ENCODE peak calls at places on chromosomes 13 and 19, in six cellular contexts. One of them, this sample, is unnamed.

GRCh38 chr19:47075941-47076340 is 27.5 kb upstream of the TMEM160 start:
- DNase-seq in HL-60: no peak
- DNase-seq in iPS DF 6.9: no peak
- DNase-seq in mammary epithelial cell: no peak
- DNase-seq in aorta: no peak
- DNase-seq in neural progenitor cell: no peak
- DNase-seq in this sample: no peak

GRCh38 chr19:22627526-22627925 is 6.6 kb upstream of the ZNF492 start:
- DNase-seq in HL-60: no peak
- DNase-seq in iPS DF 6.9: no peak
- DNase-seq in mammary epithelial cell: no peak
- DNase-seq in aorta: no peak
- DNase-seq in neural progenitor cell: no peak
- DNase-seq in this sample: no peak

GRCh38 chr19:52640916-52641315 is 2.8 kb upstream of the ZNF83 start:
- DNase-seq in HL-60: no peak
- DNase-seq in iPS DF 6.9: no peak
- DNase-seq in mammary epithelial cell: no peak
- DNase-seq in aorta: no peak
- DNase-seq in neural progenitor cell: peak; percentile 31
- DNase-seq in this sample: no peak

GRCh38 chr19:54952591-54953344 is 5.4 kb upstream of the NLRP7 start:
- DNase-seq in HL-60: peak; percentile 87
- DNase-seq in iPS DF 6.9: no peak
- DNase-seq in mammary epithelial cell: no peak
- DNase-seq in aorta: no peak
- DNase-seq in neural progenitor cell: peak; percentile 58
- DNase-seq in this sample: no peak

GRCh38 chr19:30155529-30156200 is 213.6 kb downstream of the URI1 start:
- DNase-seq in HL-60: no peak
- DNase-seq in iPS DF 6.9: no peak
- DNase-seq in mammary epithelial cell: no peak
- DNase-seq in aorta: no peak
- DNase-seq in neural progenitor cell: no peak
- DNase-seq in this sample: no peak

GRCh38 chr13:37211542-37211941 is 106.1 kb upstream of the CSNK1A1L start:
- DNase-seq in HL-60: no peak
- DNase-seq in iPS DF 6.9: no peak
- DNase-seq in mammary epithelial cell: no peak
- DNase-seq in aorta: no peak
- DNase-seq in neural progenitor cell: peak; percentile 3
- DNase-seq in this sample: no peak

GRCh38 chr19:39449116-39449797 is 3.9 kb downstream of the SUPT5H start:
- DNase-seq in HL-60: no peak
- DNase-seq in iPS DF 6.9: no peak
- DNase-seq in mammary epithelial cell: no peak
- DNase-seq in aorta: no peak
- DNase-seq in neural progenitor cell: no peak
- DNase-seq in this sample: no peak

GRCh38 chr13:26168276-26168814 is 53.8 kb downstream of the RNF6 start:
- DNase-seq in HL-60: no peak
- DNase-seq in iPS DF 6.9: no peak
- DNase-seq in mammary epithelial cell: no peak
- DNase-seq in aorta: no peak
- DNase-seq in neural progenitor cell: no peak
- DNase-seq in this sample: no peak

GRCh38 chr13:39779337-39780270 is 124.1 kb downstream of the COG6 start:
- DNase-seq in HL-60: no peak
- DNase-seq in iPS DF 6.9: no peak
- DNase-seq in mammary epithelial cell: no peak
- DNase-seq in aorta: no peak
- DNase-seq in neural progenitor cell: no peak
- DNase-seq in this sample: no peak

GRCh38 chr13:74047925-74048324 is 86.3 kb downstream of the KLF12 start:
- DNase-seq in HL-60: no peak
- DNase-seq in iPS DF 6.9: no peak
- DNase-seq in mammary epithelial cell: peak; percentile 56
- DNase-seq in aorta: no peak
- DNase-seq in neural progenitor cell: peak; percentile 13
- DNase-seq in this sample: no peak

GRCh38 chr19:46925548-46925950 is 64.8 kb downstream of the ARHGAP35 start:
- DNase-seq in HL-60: no peak
- DNase-seq in iPS DF 6.9: no peak
- DNase-seq in mammary epithelial cell: peak; percentile 86
- DNase-seq in aorta: no peak
- DNase-seq in neural progenitor cell: no peak
- DNase-seq in this sample: no peak

GRCh38 chr13:97257228-97257755 is 35.2 kb downstream of the MBNL2 start:
- DNase-seq in HL-60: no peak
- DNase-seq in iPS DF 6.9: no peak
- DNase-seq in mammary epithelial cell: no peak
- DNase-seq in aorta: no peak
- DNase-seq in neural progenitor cell: no peak
- DNase-seq in this sample: no peak

GRCh38 chr13:43244482-43244881 is 221.1 kb downstream of the DNAJC15 start:
- DNase-seq in HL-60: no peak
- DNase-seq in iPS DF 6.9: no peak
- DNase-seq in mammary epithelial cell: no peak
- DNase-seq in aorta: no peak
- DNase-seq in neural progenitor cell: no peak
- DNase-seq in this sample: no peak

GRCh38 chr19:3503036-3503572 is 2.6 kb upstream of the DOHH start:
- DNase-seq in HL-60: no peak
- DNase-seq in iPS DF 6.9: no peak
- DNase-seq in mammary epithelial cell: no peak
- DNase-seq in aorta: no peak
- DNase-seq in neural progenitor cell: no peak
- DNase-seq in this sample: no peak

GRCh38 chr19:8988204-8988603 is 22.0 kb downstream of the MUC16 start:
- DNase-seq in HL-60: no peak
- DNase-seq in iPS DF 6.9: peak; percentile 20
- DNase-seq in mammary epithelial cell: no peak
- DNase-seq in aorta: no peak
- DNase-seq in neural progenitor cell: peak; percentile 15
- DNase-seq in this sample: no peak

GRCh38 chr19:8208710-8209110 is 460 bp upstream of the CERS4 start:
- DNase-seq in HL-60: no peak
- DNase-seq in iPS DF 6.9: no peak
- DNase-seq in mammary epithelial cell: no peak
- DNase-seq in aorta: no peak
- DNase-seq in neural progenitor cell: no peak
- DNase-seq in this sample: peak; percentile 93

GRCh38 chr13:36736119-36736726 is 62.4 kb downstream of the SERTM1 start:
- DNase-seq in HL-60: peak; percentile 58
- DNase-seq in iPS DF 6.9: peak; percentile 7
- DNase-seq in mammary epithelial cell: peak; percentile 16
- DNase-seq in aorta: peak; percentile 51
- DNase-seq in neural progenitor cell: peak; percentile 74
- DNase-seq in this sample: no peak

GRCh38 chr13:29441301-29441700 is 154.2 kb downstream of the SLC7A1 start:
- DNase-seq in HL-60: no peak
- DNase-seq in iPS DF 6.9: no peak
- DNase-seq in mammary epithelial cell: no peak
- DNase-seq in aorta: no peak
- DNase-seq in neural progenitor cell: no peak
- DNase-seq in this sample: no peak
- H3K27ac ChIP-seq in HL-60: no peak overlapping the region
- H3K27ac ChIP-seq in iPS DF 6.9: no peak overlapping the region
- H3K27ac ChIP-seq in mammary epithelial cell: no peak overlapping the region
- H3K27ac ChIP-seq in aorta: no peak overlapping the region
- H3K27ac ChIP-seq in neural progenitor cell: no peak overlapping the region
- H3K27ac ChIP-seq in this sample: no peak overlapping the region

GRCh38 chr19:49764341-49764740 is 1.2 kb upstream of the TSKS start:
- DNase-seq in HL-60: no peak
- DNase-seq in iPS DF 6.9: no peak
- DNase-seq in mammary epithelial cell: no peak
- DNase-seq in aorta: no peak
- DNase-seq in neural progenitor cell: no peak
- DNase-seq in this sample: no peak

GRCh38 chr19:49761249-49761624 is 1.9 kb downstream of the TSKS start:
- DNase-seq in HL-60: no peak
- DNase-seq in iPS DF 6.9: no peak
- DNase-seq in mammary epithelial cell: no peak
- DNase-seq in aorta: no peak
- DNase-seq in neural progenitor cell: no peak
- DNase-seq in this sample: no peak

GRCh38 chr19:49758292-49758691 is 4.8 kb downstream of the TSKS start:
- DNase-seq in HL-60: no peak
- DNase-seq in iPS DF 6.9: no peak
- DNase-seq in mammary epithelial cell: no peak
- DNase-seq in aorta: no peak
- DNase-seq in neural progenitor cell: no peak
- DNase-seq in this sample: no peak

GRCh38 chr19:49763230-49763629 is at the start of gene TSKS:
- DNase-seq in HL-60: no peak
- DNase-seq in iPS DF 6.9: no peak
- DNase-seq in mammary epithelial cell: no peak
- DNase-seq in aorta: no peak
- DNase-seq in neural progenitor cell: no peak
- DNase-seq in this sample: no peak

DNA sequence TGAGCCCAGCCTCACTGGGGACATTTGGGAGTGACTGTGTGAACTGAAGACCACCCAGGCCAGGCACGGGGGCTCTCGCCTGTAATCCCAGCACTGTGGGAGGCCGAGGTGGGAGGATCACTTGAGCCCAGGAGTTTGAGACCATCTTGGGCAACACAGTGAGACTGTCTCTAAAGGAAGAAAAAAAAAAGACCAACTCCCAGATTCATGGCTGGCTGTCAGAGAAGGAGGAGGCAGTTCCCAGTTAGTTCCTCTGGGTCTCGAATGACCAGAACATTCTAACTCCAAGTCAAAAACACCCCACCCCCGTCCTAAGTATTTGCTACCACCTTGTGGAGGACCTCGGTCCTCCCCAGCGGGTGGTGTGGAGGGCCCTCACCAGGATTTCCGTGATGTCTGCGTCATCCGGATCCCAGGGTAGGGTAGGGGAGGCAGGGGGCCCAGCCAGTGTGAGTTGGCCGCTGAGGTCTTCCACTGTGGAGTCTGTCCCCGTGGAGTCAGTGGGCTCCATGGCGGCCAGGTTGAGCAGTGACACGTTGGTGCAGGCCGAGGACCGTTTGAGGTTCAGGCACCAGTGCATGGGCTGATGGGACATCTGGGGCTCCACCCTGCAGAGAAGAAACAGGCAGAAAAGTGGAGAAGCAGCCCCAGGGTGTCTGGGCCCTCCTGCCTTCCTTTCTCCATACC is 1.3 kb downstream of the TSKS start:
- DNase-seq in HL-60: no peak
- DNase-seq in iPS DF 6.9: no peak
- DNase-seq in mammary epithelial cell: no peak
- DNase-seq in aorta: no peak
- DNase-seq in neural progenitor cell: no peak
- DNase-seq in this sample: no peak
- H3K27ac ChIP-seq in HL-60: no peak overlapping the region
- H3K27ac ChIP-seq in iPS DF 6.9: no peak overlapping the region
- H3K27ac ChIP-seq in mammary epithelial cell: no peak overlapping the region
- H3K27ac ChIP-seq in aorta: no peak overlapping the region
- H3K27ac ChIP-seq in neural progenitor cell: no peak overlapping the region
- H3K27ac ChIP-seq in this sample: no peak overlapping the region

GRCh38 chr19:37954421-37954874 is 47.4 kb downstream of the SIPA1L3 start:
- DNase-seq in HL-60: no peak
- DNase-seq in iPS DF 6.9: no peak
- DNase-seq in mammary epithelial cell: no peak
- DNase-seq in aorta: no peak
- DNase-seq in neural progenitor cell: peak; percentile 58
- DNase-seq in this sample: no peak

GRCh38 chr19:37951816-37952210 is 44.8 kb downstream of the SIPA1L3 start:
- DNase-seq in HL-60: no peak
- DNase-seq in iPS DF 6.9: no peak
- DNase-seq in mammary epithelial cell: no peak
- DNase-seq in aorta: no peak
- DNase-seq in neural progenitor cell: no peak
- DNase-seq in this sample: no peak

GRCh38 chr19:37950471-37951175 is 43.6 kb downstream of the SIPA1L3 start:
- DNase-seq in HL-60: no peak
- DNase-seq in iPS DF 6.9: no peak
- DNase-seq in mammary epithelial cell: no peak
- DNase-seq in aorta: peak; percentile 46
- DNase-seq in neural progenitor cell: no peak
- DNase-seq in this sample: peak; percentile 29

GRCh38 chr19:37953576-37954303 is 46.7 kb downstream of the SIPA1L3 start:
- DNase-seq in HL-60: no peak
- DNase-seq in iPS DF 6.9: no peak
- DNase-seq in mammary epithelial cell: no peak
- DNase-seq in aorta: no peak
- DNase-seq in neural progenitor cell: peak; percentile 93
- DNase-seq in this sample: no peak

GRCh38 chr19:37953125-37953524 is 46.1 kb downstream of the SIPA1L3 start:
- DNase-seq in HL-60: no peak
- DNase-seq in iPS DF 6.9: no peak
- DNase-seq in mammary epithelial cell: no peak
- DNase-seq in aorta: no peak
- DNase-seq in neural progenitor cell: peak; percentile 57
- DNase-seq in this sample: no peak
- H3K27ac ChIP-seq in HL-60: no peak overlapping the region
- H3K27ac ChIP-seq in iPS DF 6.9: no peak overlapping the region
- H3K27ac ChIP-seq in mammary epithelial cell: no peak overlapping the region
- H3K27ac ChIP-seq in aorta: no peak overlapping the region
- H3K27ac ChIP-seq in neural progenitor cell: peak overlapping the region; percentile 95
- H3K27ac ChIP-seq in this sample: no peak overlapping the region

GRCh38 chr13:24050292-24050711 is 110.2 kb upstream of the SPATA13 start:
- DNase-seq in HL-60: no peak
- DNase-seq in iPS DF 6.9: no peak
- DNase-seq in mammary epithelial cell: peak; percentile 50
- DNase-seq in aorta: peak; percentile 73
- DNase-seq in neural progenitor cell: no peak
- DNase-seq in this sample: peak; percentile 65

GRCh38 chr13:24050796-24051715 is 109.5 kb upstream of the SPATA13 start:
- DNase-seq in HL-60: no peak
- DNase-seq in iPS DF 6.9: no peak
- DNase-seq in mammary epithelial cell: peak; percentile 32
- DNase-seq in aorta: no peak
- DNase-seq in neural progenitor cell: no peak
- DNase-seq in this sample: no peak

GRCh38 chr13:24052547-24052981 is 108.0 kb upstream of the SPATA13 start:
- DNase-seq in HL-60: no peak
- DNase-seq in iPS DF 6.9: no peak
- DNase-seq in mammary epithelial cell: no peak
- DNase-seq in aorta: no peak
- DNase-seq in neural progenitor cell: no peak
- DNase-seq in this sample: no peak

DNA sequence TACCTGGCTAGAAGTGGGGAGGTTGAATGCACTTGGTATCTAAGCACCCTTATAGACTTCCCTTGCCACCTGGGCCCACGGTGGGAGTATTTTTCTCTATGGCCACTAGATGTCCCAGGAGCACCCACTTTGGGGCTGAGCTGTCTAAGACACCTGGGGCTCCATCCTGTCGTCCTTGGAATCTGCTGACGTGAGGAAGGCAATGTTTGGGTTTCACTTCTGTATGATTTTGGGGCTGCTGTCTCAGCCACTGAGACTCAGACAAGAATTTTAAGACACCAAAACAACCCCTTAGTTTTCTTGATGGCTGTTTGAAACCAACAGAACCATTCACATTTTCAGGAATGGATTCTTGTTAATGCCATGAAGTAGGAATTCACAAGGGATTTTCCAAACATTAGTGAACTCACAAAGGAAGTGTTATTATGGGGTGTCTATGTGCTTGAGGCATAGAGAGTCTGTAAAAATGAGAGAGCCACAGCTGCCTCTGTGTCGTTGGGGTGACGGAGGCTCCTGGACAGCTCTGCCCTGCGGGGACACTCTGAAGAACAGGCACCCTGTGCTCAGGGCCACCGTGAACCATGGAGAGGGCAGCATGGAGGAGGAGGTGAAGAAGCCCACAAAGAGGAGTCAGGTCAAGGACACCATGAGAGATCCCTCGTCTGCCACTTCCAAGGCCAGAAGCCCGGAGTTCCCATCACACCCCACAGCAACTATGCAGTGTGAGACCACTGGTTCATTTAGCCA is 106.8 kb upstream of the SPATA13 start:
- DNase-seq in HL-60: peak; percentile 60
- DNase-seq in iPS DF 6.9: peak; percentile 72
- DNase-seq in mammary epithelial cell: peak; percentile 74
- DNase-seq in aorta: no peak
- DNase-seq in neural progenitor cell: peak; percentile 81
- DNase-seq in this sample: peak; percentile 50
- H3K27ac ChIP-seq in HL-60: no peak overlapping the region
- H3K27ac ChIP-seq in iPS DF 6.9: no peak overlapping the region
- H3K27ac ChIP-seq in mammary epithelial cell: no peak overlapping the region
- H3K27ac ChIP-seq in aorta: peak overlapping the region; percentile 81
- H3K27ac ChIP-seq in neural progenitor cell: no peak overlapping the region
- H3K27ac ChIP-seq in this sample: peak overlapping the region; percentile 79

This sample was measured in substantia nigra.